ENCODE peak calls at places on chromosomes 11 and 22, in four cellular contexts. S, H, N and C are unnamed samples.

GRCh38 chr11:72719144-72719543 is 33.1 kb downstream of the ARAP1 start:
- DNase-seq in S (no peak), H (no peak), N (no peak), C (no peak)

GRCh38 chr11:1300569-1301187 is 8.8 kb downstream of the TOLLIP start:
- DNase-seq in S (no peak), H (no peak), N (no peak), C (no peak)

GRCh38 chr22:42077486-42078125 is 1.9 kb upstream of the SMDT1 start:
- DNase-seq in S (no peak), H (no peak), N (no peak), C (no peak)

GRCh38 chr11:90241414-90241813 is 18.6 kb upstream of the CHORDC1 start:
- DNase-seq in S (no peak), H (no peak), N (no peak), C (no peak)

GRCh38 chr22:44131989-44132685 is 48.6 kb upstream of the PARVG start:
- DNase-seq in S (no peak), H (no peak), N (no peak), C (no peak)

GRCh38 chr11:79237676-79238075 is 203.2 kb downstream of the TENM4 start:
- DNase-seq in S (no peak), H (no peak), N (no peak), C (no peak)

GRCh38 chr11:72668645-72669347 is 5.4 kb downstream of the PDE2A start:
- DNase-seq in S (no peak), H (no peak), N (peak), C (no peak)

GRCh38 chr11:95512682-95513081 is 276.9 kb downstream of the FAM76B start:
- DNase-seq in S (no peak), H (no peak), N (no peak), C (no peak)

GRCh38 chr22:41521166-41521565 is 23.1 kb downstream of the POLR3H start:
- DNase-seq in S (no peak), H (no peak), N (no peak), C (no peak)

GRCh38 chr22:47810505-47811500 is 1048.4 kb downstream of the TBC1D22A start:
- DNase-seq in S (no peak), H (no peak), N (no peak), C (no peak)

GRCh38 chr11:30917859-30918478 is 331.8 kb upstream of the MPPED2 start:
- DNase-seq in S (no peak), H (no peak), N (peak), C (no peak)

GRCh38 chr11:32451808-32452207 is 16.5 kb upstream of the WT1 start:
- DNase-seq in S (no peak), H (no peak), N (no peak), C (no peak)

GRCh38 chr22:48889887-48890692 is 937.6 kb downstream of the BRD1 start:
- DNase-seq in S (no peak), H (no peak), N (no peak), C (no peak)

GRCh38 chr22:37148031-37148651 is 1.6 kb downstream of the IL2RB start:
- DNase-seq in S (no peak), H (no peak), N (peak), C (no peak)

GRCh38 chr11:1888811-1889526 is 2.7 kb downstream of the PRR33 start:
- DNase-seq in S (no peak), H (no peak), N (peak), C (peak)

GRCh38 chr11:129427376-129427775 is 51.7 kb downstream of the BARX2 start:
- DNase-seq in S (no peak), H (no peak), N (no peak), C (no peak)

GRCh38 chr22:21762712-21763581 is 27.4 kb upstream of the YPEL1 start:
- DNase-seq in S (no peak), H (no peak), N (peak), C (no peak)

GRCh38 chr11:64751580-64751979 is 7.6 kb upstream of the RASGRP2 start:
- DNase-seq in S (no peak), H (no peak), N (no peak), C (no peak)

GRCh38 chr11:22193348-22194051 is 615 bp downstream of the ANO5 start:
- DNase-seq in S (peak), H (no peak), N (no peak), C (no peak)

GRCh38 chr22:50627452-50627913 is 469 bp downstream of the ARSA start:
- DNase-seq in S (peak), H (no peak), N (peak), C (no peak)

GRCh38 chr11:12729941-12730340 is 55.7 kb downstream of the TEAD1 start:
- DNase-seq in S (no peak), H (no peak), N (no peak), C (no peak)

GRCh38 chr11:117226388-117227385 is 5.2 kb downstream of the PCSK7 start:
- DNase-seq in S (no peak), H (peak), N (peak), C (peak)

GRCh38 chr11:32297629-32298028 is 137.7 kb downstream of the WT1 start:
- DNase-seq in S (no peak), H (no peak), N (no peak), C (no peak)

GRCh38 chr11:130037058-130037457 is 32.6 kb upstream of the APLP2 start:
- DNase-seq in S (no peak), H (no peak), N (no peak), C (no peak)

GRCh38 chr11:115677190-115677589 is 173.0 kb upstream of the CADM1 start:
- DNase-seq in S (no peak), H (no peak), N (no peak), C (no peak)

GRCh38 chr22:30867746-30868662 is 100.6 kb downstream of the MORC2 start:
- DNase-seq in S (no peak), H (no peak), N (no peak), C (no peak)

GRCh38 chr11:10017050-10017449 is 277.0 kb downstream of the SBF2 start:
- DNase-seq in S (no peak), H (no peak), N (no peak), C (no peak)

GRCh38 chr11:8066036-8066910 is 14.7 kb upstream of the TUB start:
- DNase-seq in S (no peak), H (no peak), N (no peak), C (no peak)

GRCh38 chr11:107563702-107564101 is 1.8 kb downstream of the ALKBH8 start:
- DNase-seq in S (no peak), H (peak), N (peak), C (no peak)

GRCh38 chr11:103875855-103876510 is 160.5 kb upstream of the DDI1 start:
- DNase-seq in S (no peak), H (no peak), N (peak), C (no peak)

GRCh38 chr11:839875-840617 is 2.3 kb downstream of the POLR2L start:
- DNase-seq in S (no peak), H (no peak), N (no peak), C (no peak)

GRCh38 chr11:31325162-31325561 is 44.4 kb downstream of the DCDC1 start:
- DNase-seq in S (no peak), H (no peak), N (no peak), C (no peak)

GRCh38 chr11:11970556-11970955 is 37.9 kb downstream of the DKK3 start:
- DNase-seq in S (no peak), H (no peak), N (no peak), C (no peak)

GRCh38 chr11:128596245-128596644 is 8.9 kb upstream of the ETS1 start:
- DNase-seq in S (no peak), H (no peak), N (no peak), C (no peak)